ENCODE peak calls at places on chromosomes 4 and X, in eight cellular contexts. Z, E, G, R, S, V, I and T are unnamed samples.

GRCh38 chrX:10014462-10015373 is 47.6 kb downstream of the CLDN34 start:
- DNase-seq in Z (peak), E (peak), G (peak), R (peak), S (peak), V (peak), I (peak), T (peak)

GRCh38 chr4:91592125-91592524 is 711.6 kb upstream of the GRID2 start:
- DNase-seq in Z (no peak), E (no peak), G (no peak), R (no peak), S (no peak), V (no peak), I (no peak), T (no peak)

GRCh38 chrX:15930585-15930984 is 76.0 kb upstream of the AP1S2 start:
- DNase-seq in Z (no peak), E (peak), G (no peak), R (no peak), S (peak), V (no peak), I (peak), T (peak)

GRCh38 chr4:98746530-98746929 is 88.1 kb upstream of the TSPAN5 start:
- DNase-seq in Z (no peak), E (no peak), G (peak), R (no peak), S (no peak), V (no peak), I (no peak), T (no peak)

GRCh38 chr4:18931643-18932373 is 910.3 kb upstream of the LCORL start:
- DNase-seq in Z (no peak), E (no peak), G (no peak), R (no peak), S (no peak), V (no peak), I (no peak), T (no peak)

GRCh38 chr4:173357939-173358338 is 12.8 kb upstream of the SAP30 start:
- DNase-seq in Z (no peak), E (no peak), G (no peak), R (no peak), S (no peak), V (no peak), I (no peak), T (no peak)

GRCh38 chr4:3484057-3484973 is 21.2 kb downstream of the DOK7 start:
- DNase-seq in Z (no peak), E (no peak), G (peak), R (no peak), S (no peak), V (peak), I (no peak), T (no peak)

GRCh38 chrX:153181822-153182221 is 2.7 kb downstream of the MAGEA1 start:
- DNase-seq in Z (no peak), E (no peak), G (no peak), R (no peak), S (no peak), V (no peak), I (no peak), T (no peak)

GRCh38 chr4:99655315-99656081 is 2.1 kb downstream of the C4orf54 start:
- DNase-seq in Z (no peak), E (no peak), G (peak), R (no peak), S (no peak), V (peak), I (no peak), T (peak)

GRCh38 chr4:145907827-145908226 is 30.8 kb downstream of the ZNF827 start:
- DNase-seq in Z (no peak), E (no peak), G (no peak), R (no peak), S (no peak), V (no peak), I (no peak), T (no peak)

GRCh38 chr4:138951764-138952163 is 63.8 kb upstream of the NOCT start:
- DNase-seq in Z (no peak), E (no peak), G (no peak), R (no peak), S (no peak), V (no peak), I (no peak), T (no peak)

GRCh38 chr4:39976141-39976944 is 1.4 kb downstream of the PDS5A start:
- DNase-seq in Z (peak), E (peak), G (peak), R (peak), S (peak), V (peak), I (peak), T (peak)

GRCh38 chrX:121254336-121254735 is 206.9 kb downstream of the GLUD2 start:
- DNase-seq in Z (no peak), E (no peak), G (no peak), R (no peak), S (peak), V (no peak), I (no peak), T (no peak)

GRCh38 chrX:54794004-54794403 is 4.1 kb downstream of the ITIH6 start:
- DNase-seq in Z (no peak), E (no peak), G (no peak), R (no peak), S (no peak), V (no peak), I (no peak), T (no peak)

GRCh38 chr4:102438873-102439614 is 62.1 kb upstream of the NFKB1 start:
- DNase-seq in Z (no peak), E (no peak), G (peak), R (no peak), S (no peak), V (no peak), I (no peak), T (peak)

GRCh38 chrX:7110821-7111276 is 36.7 kb upstream of the STS start:
- DNase-seq in Z (no peak), E (no peak), G (peak), R (no peak), S (no peak), V (no peak), I (peak), T (no peak)

GRCh38 chrX:155028192-155028591 is 1.5 kb downstream of the FUNDC2 start:
- DNase-seq in Z (no peak), E (no peak), G (no peak), R (no peak), S (no peak), V (no peak), I (peak), T (no peak)

GRCh38 chrX:150897371-150898319 is 823 bp downstream of the CD99L2 start:
- DNase-seq in Z (no peak), E (no peak), G (no peak), R (no peak), S (peak), V (peak), I (peak), T (no peak)

GRCh38 chr4:37970702-37971101 is 10.5 kb downstream of the PTTG2 start:
- DNase-seq in Z (no peak), E (peak), G (peak), R (peak), S (peak), V (peak), I (peak), T (no peak)

GRCh38 chr4:3307891-3308575 is 15.2 kb downstream of the RGS12 start:
- DNase-seq in Z (no peak), E (no peak), G (no peak), R (no peak), S (peak), V (no peak), I (no peak), T (no peak)

GRCh38 chr4:72631296-72631695 is 62.3 kb upstream of the ADAMTS3 start:
- DNase-seq in Z (peak), E (no peak), G (no peak), R (no peak), S (no peak), V (no peak), I (no peak), T (peak)

GRCh38 chr4:139552506-139552905 is 3.5 kb downstream of the SETD7 start:
- DNase-seq in Z (no peak), E (peak), G (no peak), R (no peak), S (no peak), V (no peak), I (no peak), T (no peak)

GRCh38 chrX:119654112-119654531 is 38.8 kb downstream of the SEPTIN6 start:
- DNase-seq in Z (peak), E (peak), G (no peak), R (peak), S (peak), V (no peak), I (no peak), T (no peak)

GRCh38 chrX:48745222-48745621 is 16.3 kb upstream of the GLOD5 start:
- DNase-seq in Z (no peak), E (no peak), G (no peak), R (no peak), S (no peak), V (no peak), I (no peak), T (no peak)

GRCh38 chr4:140049924-140050681 is 103.9 kb downstream of the MAML3 start:
- DNase-seq in Z (no peak), E (peak), G (no peak), R (no peak), S (peak), V (no peak), I (peak), T (no peak)

GRCh38 chr4:3022112-3022511 is 52.2 kb downstream of the HTT-AS start:
- DNase-seq in Z (no peak), E (no peak), G (no peak), R (no peak), S (no peak), V (no peak), I (no peak), T (no peak)

GRCh38 chr4:26978387-26979071 is 117.9 kb downstream of the STIM2 start:
- DNase-seq in Z (no peak), E (no peak), G (no peak), R (no peak), S (no peak), V (no peak), I (no peak), T (no peak)

GRCh38 chr4:141352775-141353544 is 132.3 kb downstream of the ZNF330 start:
- DNase-seq in Z (no peak), E (no peak), G (no peak), R (no peak), S (no peak), V (no peak), I (no peak), T (peak)

GRCh38 chr4:157271166-157271869 is 50.8 kb downstream of the GRIA2 start:
- DNase-seq in Z (no peak), E (no peak), G (peak), R (no peak), S (no peak), V (no peak), I (no peak), T (no peak)

GRCh38 chr4:5970381-5971076 is 47.7 kb downstream of the C4orf50 start:
- DNase-seq in Z (no peak), E (no peak), G (no peak), R (no peak), S (peak), V (peak), I (no peak), T (no peak)

GRCh38 chr4:175947117-175947722 is 118.4 kb upstream of the WDR17 start:
- DNase-seq in Z (no peak), E (peak), G (no peak), R (no peak), S (no peak), V (no peak), I (peak), T (peak)

GRCh38 chr4:40196260-40196659 is 571 bp upstream of the RHOH start:
- DNase-seq in Z (no peak), E (no peak), G (no peak), R (no peak), S (no peak), V (no peak), I (peak), T (no peak)

GRCh38 chr4:88341227-88342192 is 37.1 kb upstream of the HERC6 start:
- DNase-seq in Z (no peak), E (peak), G (peak), R (peak), S (no peak), V (no peak), I (no peak), T (peak)

GRCh38 chrX:40855411-40855810 is 120.1 kb upstream of the MED14 start:
- DNase-seq in Z (no peak), E (no peak), G (peak), R (no peak), S (no peak), V (no peak), I (no peak), T (peak)

GRCh38 chr4:76489799-76490176 is 54.8 kb downstream of the SHROOM3 start:
- DNase-seq in Z (no peak), E (no peak), G (no peak), R (no peak), S (no peak), V (no peak), I (no peak), T (no peak)

GRCh38 chrX:67604979-67605703 is 61.3 kb downstream of the AR start:
- DNase-seq in Z (no peak), E (no peak), G (no peak), R (no peak), S (no peak), V (no peak), I (no peak), T (peak)

GRCh38 chrX:50920132-50920531 is 9.6 kb downstream of the BMP15 start:
- DNase-seq in Z (no peak), E (no peak), G (no peak), R (no peak), S (no peak), V (no peak), I (no peak), T (no peak)

GRCh38 chr4:153087671-153088194 is 116.5 kb upstream of the TRIM2 start:
- DNase-seq in Z (no peak), E (no peak), G (no peak), R (no peak), S (no peak), V (no peak), I (no peak), T (no peak)

GRCh38 chr4:15809058-15809457 is 30.9 kb downstream of the CD38 start:
- DNase-seq in Z (no peak), E (no peak), G (no peak), R (no peak), S (no peak), V (no peak), I (peak), T (no peak)

GRCh38 chr4:163495900-163496299 is 1.4 kb downstream of the TMA16 start:
- DNase-seq in Z (no peak), E (no peak), G (no peak), R (no peak), S (no peak), V (no peak), I (peak), T (no peak)
- H3K4me3 ChIP-seq in Z (peak), E (peak), G (peak), R (no peak), S (peak), V (peak), I (peak), T (peak)

GRCh38 chr4:1079711-1080265 is 33.6 kb downstream of the RNF212 start:
- DNase-seq in Z (no peak), E (no peak), G (no peak), R (no peak), S (peak), V (no peak), I (no peak), T (no peak)
- H3K4me3 ChIP-seq in Z (no peak), E (no peak), G (no peak), R (no peak), S (no peak), V (no peak), I (no peak), T (no peak)

GRCh38 chr4:79964020-79964714 is 108.9 kb downstream of the ANTXR2 start:
- DNase-seq in Z (no peak), E (no peak), G (no peak), R (no peak), S (no peak), V (no peak), I (no peak), T (no peak)

GRCh38 chr4:79959652-79960051 is 113.4 kb downstream of the ANTXR2 start:
- DNase-seq in Z (no peak), E (no peak), G (no peak), R (no peak), S (no peak), V (no peak), I (no peak), T (no peak)

DNA sequence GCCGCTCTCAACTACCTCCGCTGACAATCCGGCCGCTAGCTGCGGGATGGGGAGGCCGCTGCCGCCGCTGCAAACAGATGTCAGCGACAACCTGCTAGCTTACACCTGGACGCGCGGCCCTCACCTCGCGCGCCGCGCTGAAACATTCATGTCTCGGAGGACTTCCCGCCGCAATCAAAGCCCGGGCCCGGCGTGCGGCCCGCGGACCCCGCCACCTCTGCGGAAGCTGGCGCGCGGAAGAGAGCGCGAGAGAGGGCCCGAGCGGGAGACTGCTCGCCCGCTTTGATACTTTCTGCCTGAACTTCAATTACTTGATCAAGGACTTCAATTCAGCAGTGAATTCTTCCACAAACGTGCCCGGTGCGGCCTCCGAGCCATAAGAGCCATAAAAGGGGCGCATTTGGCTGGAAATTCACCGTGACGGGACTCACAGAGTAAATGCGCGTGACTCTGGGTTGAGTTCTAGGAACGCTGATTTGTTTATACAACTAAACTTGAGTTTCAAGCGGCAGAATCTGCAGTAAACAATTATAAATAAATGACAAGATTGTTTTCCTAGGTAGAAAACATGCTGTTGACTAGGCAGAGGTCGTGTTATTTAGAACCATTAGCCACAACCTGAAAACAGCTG is 108.2 kb downstream of the ANTXR2 start:
- DNase-seq in Z (no peak), E (peak), G (no peak), R (no peak), S (peak), V (no peak), I (no peak), T (no peak)
- H3K4me3 ChIP-seq in Z (no peak), E (no peak), G (no peak), R (no peak), S (peak), V (peak), I (no peak), T (no peak)

GRCh38 chrX:12441376-12442128 is 303.3 kb downstream of the FRMPD4 start:
- DNase-seq in Z (no peak), E (no peak), G (no peak), R (no peak), S (no peak), V (no peak), I (no peak), T (peak)
- H3K4me3 ChIP-seq in Z (no peak), E (no peak), G (no peak), R (no peak), S (no peak), V (no peak), I (no peak), T (no peak)

DNA sequence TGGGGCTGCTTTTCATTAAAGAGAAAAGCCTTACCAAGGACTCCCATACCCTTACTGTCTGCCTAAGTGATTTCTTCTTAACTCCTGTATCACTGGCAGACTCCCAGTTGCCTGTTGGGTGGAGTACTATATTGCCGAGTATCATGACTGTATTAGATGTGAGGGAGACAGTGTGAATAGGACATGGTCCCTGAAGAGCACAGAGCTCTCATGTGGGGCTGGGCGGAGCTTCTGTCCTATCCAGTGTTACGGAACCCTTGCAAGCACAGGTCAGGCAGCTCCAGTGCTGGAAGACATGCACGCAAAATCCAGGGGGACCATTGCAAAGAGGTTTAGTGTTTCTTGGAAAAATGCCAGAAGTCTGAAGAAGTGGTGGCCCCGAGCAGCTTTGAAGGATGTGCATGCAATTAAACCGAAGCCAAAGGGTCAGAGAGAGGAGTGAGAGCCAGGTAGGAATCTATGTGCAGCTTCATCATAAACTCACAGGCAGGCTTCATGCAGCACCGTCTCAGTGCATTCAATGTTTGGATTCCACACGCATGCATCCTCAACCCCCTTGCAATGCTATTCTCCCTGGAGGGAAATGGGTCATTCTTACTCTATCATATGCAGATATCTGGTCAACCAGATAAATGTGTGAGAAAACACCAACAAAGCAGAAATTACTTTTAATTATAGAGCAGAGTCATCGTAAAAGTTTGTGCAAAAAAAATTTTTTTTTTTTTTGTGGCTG is 49.7 kb upstream of the DHRSX start:
- DNase-seq in Z (no peak), E (no peak), G (no peak), R (no peak), S (no peak), V (no peak), I (no peak), T (no peak)
- H3K4me3 ChIP-seq in Z (no peak), E (no peak), G (no peak), R (no peak), S (no peak), V (no peak), I (no peak), T (no peak)